ENCODE peak calls at places on chromosome 19, in eight cellular contexts. F, P, H, G, E, C, S and B are unnamed samples.

GRCh38 chr19:57351867-57352266 is 796 bp downstream of the ZNF304 start:
- DNase-seq in F (no peak), P (no peak), H (peak), G (peak), E (no peak), C (no peak), S (peak), B (no peak)

GRCh38 chr19:1651061-1651547 is 1.3 kb downstream of the TCF3 start:
- DNase-seq in F (no peak), P (no peak), H (no peak), G (peak), E (peak), C (no peak), S (peak), B (peak)

GRCh38 chr19:42229263-42229854 is 9.2 kb downstream of the ZNF526 start:
- DNase-seq in F (no peak), P (no peak), H (no peak), G (no peak), E (no peak), C (no peak), S (no peak), B (peak)

GRCh38 chr19:17824339-17824738 is 3.0 kb upstream of the INSL3 start:
- DNase-seq in F (no peak), P (no peak), H (no peak), G (no peak), E (no peak), C (no peak), S (no peak), B (peak)

GRCh38 chr19:47257411-47258169 is 1.3 kb downstream of the CCDC9 start:
- DNase-seq in F (no peak), P (no peak), H (no peak), G (peak), E (peak), C (no peak), S (no peak), B (peak)

GRCh38 chr19:49999371-50000010 is 25.7 kb downstream of the VRK3 start:
- DNase-seq in F (no peak), P (no peak), H (no peak), G (no peak), E (no peak), C (no peak), S (no peak), B (peak)

GRCh38 chr19:8423821-8424223 is 10.7 kb downstream of the MARCHF2 start:
- DNase-seq in F (peak), P (peak), H (peak), G (peak), E (peak), C (peak), S (peak), B (peak)

GRCh38 chr19:41445575-41445974 is 2.6 kb downstream of the ERICH4 start:
- DNase-seq in F (no peak), P (no peak), H (no peak), G (no peak), E (no peak), C (no peak), S (no peak), B (peak)

GRCh38 chr19:55031178-55031577 is 6.9 kb downstream of the GP6 start:
- DNase-seq in F (no peak), P (no peak), H (no peak), G (no peak), E (no peak), C (no peak), S (no peak), B (no peak)

GRCh38 chr19:56112313-56112709 is 8.8 kb downstream of the ZNF787 start:
- DNase-seq in F (no peak), P (no peak), H (no peak), G (no peak), E (no peak), C (no peak), S (no peak), B (peak)

GRCh38 chr19:46409146-46409545 is 4.2 kb downstream of the CCDC8 start:
- DNase-seq in F (no peak), P (no peak), H (no peak), G (no peak), E (peak), C (no peak), S (no peak), B (peak)

GRCh38 chr19:17495639-17496265 is 15.7 kb upstream of the PGLS start:
- DNase-seq in F (no peak), P (no peak), H (no peak), G (peak), E (no peak), C (no peak), S (no peak), B (peak)

GRCh38 chr19:17889609-17890214 is 18.0 kb downstream of the SLC5A5 start:
- DNase-seq in F (peak), P (no peak), H (peak), G (peak), E (no peak), C (peak), S (peak), B (peak)

GRCh38 chr19:38737921-38738731 is 6.1 kb downstream of the CAPN12 start:
- DNase-seq in F (no peak), P (no peak), H (no peak), G (no peak), E (peak), C (no peak), S (no peak), B (peak)

GRCh38 chr19:18908917-18909619 is 10.1 kb downstream of the COPE start:
- DNase-seq in F (no peak), P (no peak), H (no peak), G (no peak), E (no peak), C (no peak), S (no peak), B (no peak)

GRCh38 chr19:4517451-4518057 is 732 bp downstream of the PLIN4 start:
- DNase-seq in F (no peak), P (no peak), H (no peak), G (no peak), E (no peak), C (no peak), S (no peak), B (no peak)

GRCh38 chr19:38142176-38143035 is 81.6 kb downstream of the DPF1 start:
- DNase-seq in F (no peak), P (no peak), H (peak), G (peak), E (no peak), C (peak), S (peak), B (peak)

GRCh38 chr19:1449467-1450442 is at the start of gene APC2:
- DNase-seq in F (no peak), P (no peak), H (no peak), G (no peak), E (no peak), C (peak), S (no peak), B (peak)

GRCh38 chr19:3494051-3494450 is 6.4 kb downstream of the DOHH start:
- DNase-seq in F (no peak), P (no peak), H (no peak), G (peak), E (no peak), C (peak), S (no peak), B (peak)

GRCh38 chr19:19276386-19276785 is 3.3 kb upstream of the TM6SF2 start:
- DNase-seq in F (no peak), P (no peak), H (peak), G (no peak), E (no peak), C (no peak), S (no peak), B (peak)

GRCh38 chr19:28444371-28444770 is 768.6 kb downstream of the UQCRFS1 start:
- DNase-seq in F (no peak), P (no peak), H (no peak), G (no peak), E (no peak), C (no peak), S (no peak), B (no peak)

GRCh38 chr19:8306235-8307054 is 1.7 kb downstream of the CD320 start:
- DNase-seq in F (no peak), P (peak), H (no peak), G (no peak), E (peak), C (no peak), S (no peak), B (no peak)

GRCh38 chr19:43574424-43575155 is 737 bp downstream of the XRCC1 start:
- DNase-seq in F (no peak), P (no peak), H (no peak), G (no peak), E (no peak), C (no peak), S (peak), B (peak)

GRCh38 chr19:38115264-38115802 is 108.7 kb downstream of the DPF1 start:
- DNase-seq in F (no peak), P (no peak), H (no peak), G (no peak), E (no peak), C (no peak), S (no peak), B (no peak)

GRCh38 chr19:13154241-13154778 is 4.1 kb downstream of the IER2 start:
- DNase-seq in F (peak), P (peak), H (peak), G (peak), E (peak), C (no peak), S (peak), B (peak)

GRCh38 chr19:14361824-14362223 is 19.4 kb upstream of the ADGRE5 start:
- DNase-seq in F (no peak), P (no peak), H (no peak), G (peak), E (no peak), C (no peak), S (peak), B (no peak)
- TF ChIP-seq CTCF in F (no peak), P (no peak), H (peak), G (no peak), E (no peak), C (peak), S (peak), B (peak)

GRCh38 chr19:45016388-45017314 is 15.4 kb downstream of the RELB start:
- DNase-seq in F (peak), P (peak), H (peak), G (peak), E (no peak), C (peak), S (peak), B (peak)
- TF ChIP-seq CTCF in F (peak), P (peak), H (peak), G (peak), E (peak), C (peak), S (peak), B (peak)

GRCh38 chr19:29841559-29842367 is 30.0 kb downstream of the CCNE1 start:
- DNase-seq in F (no peak), P (no peak), H (peak), G (no peak), E (peak), C (peak), S (peak), B (no peak)

GRCh38 chr19:29841209-29841558 is 29.4 kb downstream of the CCNE1 start:
- DNase-seq in F (no peak), P (no peak), H (no peak), G (no peak), E (no peak), C (no peak), S (no peak), B (no peak)

GRCh38 chr19:29843180-29844051 is 31.6 kb downstream of the CCNE1 start:
- DNase-seq in F (no peak), P (no peak), H (no peak), G (peak), E (peak), C (no peak), S (peak), B (no peak)

GRCh38 chr19:29840066-29840950 is 28.5 kb downstream of the CCNE1 start:
- DNase-seq in F (no peak), P (no peak), H (no peak), G (no peak), E (no peak), C (no peak), S (no peak), B (no peak)

DNA sequence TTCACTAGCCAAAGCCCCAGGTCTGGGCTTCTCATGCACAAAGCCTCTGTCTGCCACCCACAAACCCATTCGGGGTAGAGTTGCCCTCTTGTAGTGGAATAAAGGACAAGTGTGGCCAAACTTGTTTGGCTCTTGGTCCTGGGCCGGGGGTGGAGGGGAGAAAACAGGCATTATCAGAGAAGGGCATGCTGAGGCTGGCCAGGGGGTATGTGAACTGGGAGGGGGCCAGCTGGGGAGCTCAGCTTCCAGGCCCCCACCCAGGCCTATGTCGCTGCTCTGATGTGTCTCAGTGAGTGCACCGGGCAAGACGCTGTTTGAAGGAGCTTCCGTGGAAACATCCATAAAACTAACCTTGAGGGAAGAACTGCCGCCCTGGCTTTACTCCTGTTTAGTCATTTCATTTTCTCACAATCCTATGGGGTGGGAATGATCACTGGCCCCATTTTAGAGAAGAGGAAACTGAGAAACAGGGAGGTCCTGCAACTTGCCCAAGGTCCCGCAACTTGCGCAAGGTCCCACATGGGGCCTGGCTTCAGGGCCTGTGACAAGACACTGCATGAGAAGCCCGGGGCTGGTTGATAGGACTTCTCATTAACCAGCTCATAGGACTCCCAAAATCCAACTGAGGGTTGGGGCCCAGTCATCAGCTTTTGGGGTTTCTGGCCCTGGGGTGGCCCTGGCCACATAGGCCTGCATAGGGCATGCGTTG is 30.8 kb downstream of the CCNE1 start:
- DNase-seq in F (no peak), P (no peak), H (no peak), G (no peak), E (no peak), C (no peak), S (no peak), B (no peak)
- TF ChIP-seq CTCF in F (no peak), P (no peak), H (no peak), G (no peak), E (no peak), C (no peak), S (no peak), B (no peak)

GRCh38 chr19:9427941-9428340 is 7.4 kb downstream of the ZNF266 start:
- DNase-seq in F (no peak), P (no peak), H (no peak), G (no peak), E (no peak), C (no peak), S (no peak), B (no peak)

GRCh38 chr19:9430444-9430843 is 4.9 kb downstream of the ZNF266 start:
- DNase-seq in F (no peak), P (no peak), H (no peak), G (no peak), E (no peak), C (no peak), S (no peak), B (no peak)

GRCh38 chr19:9436358-9436757 is 985 bp upstream of the ZNF266 start:
- DNase-seq in F (no peak), P (no peak), H (no peak), G (no peak), E (no peak), C (no peak), S (no peak), B (no peak)

GRCh38 chr19:9435279-9436268 is at the start of gene ZNF266:
- DNase-seq in F (peak), P (peak), H (peak), G (peak), E (peak), C (peak), S (peak), B (peak)

GRCh38 chr19:9431475-9431874 is 3.9 kb downstream of the ZNF266 start:
- DNase-seq in F (no peak), P (no peak), H (peak), G (no peak), E (no peak), C (no peak), S (peak), B (no peak)
- TF ChIP-seq CTCF in F (no peak), P (no peak), H (peak), G (no peak), E (peak), C (no peak), S (peak), B (peak)

GRCh38 chr19:51129716-51130115 is 5.0 kb downstream of the SIGLEC9 start:
- DNase-seq in F (no peak), P (no peak), H (no peak), G (no peak), E (no peak), C (no peak), S (no peak), B (no peak)

GRCh38 chr19:51127755-51128154 is 3.0 kb downstream of the SIGLEC9 start:
- DNase-seq in F (no peak), P (no peak), H (no peak), G (no peak), E (no peak), C (no peak), S (peak), B (no peak)

GRCh38 chr19:51128227-51128626 is 3.5 kb downstream of the SIGLEC9 start:
- DNase-seq in F (no peak), P (no peak), H (no peak), G (no peak), E (no peak), C (no peak), S (no peak), B (no peak)

GRCh38 chr19:51135004-51135403 is 7.1 kb upstream of the SIGLEC7 start:
- DNase-seq in F (no peak), P (no peak), H (no peak), G (no peak), E (no peak), C (no peak), S (no peak), B (no peak)

GRCh38 chr19:51131780-51132680 is 7.3 kb downstream of the SIGLEC9 start:
- DNase-seq in F (peak), P (no peak), H (no peak), G (peak), E (no peak), C (no peak), S (peak), B (no peak)
- TF ChIP-seq CTCF in F (no peak), P (no peak), H (no peak), G (no peak), E (no peak), C (no peak), S (peak), B (no peak)